ENCODE peak calls at places on chromosomes 2 and 18, in nine cellular contexts. G is Jurkat, Clone E6-1; F is transverse colon; U is neural crest cell; H is osteocyte; I is cerebellar cortex; A is fibroblast of the conjunctiva; C is left ventricle myocardium inferior; P is naive B cell. T is an unnamed sample.

GRCh38 chr2:160893581-160893980 is 266.6 kb upstream of the TANK start:
- DNase-seq in A (no peak), F (no peak), U (no peak), P (no peak), I (no peak), C (peak), H (no peak), G (no peak), T (no peak)

GRCh38 chr2:23418490-23418911 is 33.5 kb downstream of the KLHL29 start:
- DNase-seq in U (no peak), H (peak), P (no peak), C (no peak), A (peak), G (no peak), F (no peak), I (no peak), T (no peak)

GRCh38 chr2:116706381-116706780 is 1108.1 kb upstream of the DDX18 start:
- DNase-seq in A (no peak), H (no peak), P (no peak), F (no peak), C (no peak), I (no peak), G (no peak), U (no peak), T (no peak)

GRCh38 chr2:64812298-64812697 is 158.6 kb upstream of the SERTAD2 start:
- DNase-seq in I (no peak), F (no peak), G (no peak), U (no peak), H (no peak), P (no peak), C (no peak), A (no peak), T (no peak)

GRCh38 chr18:6269933-6270332 is 144.8 kb downstream of the L3MBTL4 start:
- DNase-seq in G (peak), H (no peak), U (no peak), P (no peak), A (no peak), I (no peak), C (no peak), F (no peak), T (no peak)

GRCh38 chr2:201709747-201710146 is 11.3 kb upstream of the MPP4 start:
- DNase-seq in I (no peak), G (no peak), A (no peak), F (no peak), P (no peak), C (no peak), H (no peak), U (no peak), T (no peak)

GRCh38 chr18:39241534-39241933 is 1675.9 kb upstream of the CELF4 start:
- DNase-seq in G (no peak), U (no peak), C (no peak), A (no peak), H (no peak), P (no peak), F (no peak), I (no peak), T (no peak)

GRCh38 chr2:99960724-99961566 is 181.4 kb downstream of the AFF3 start:
- DNase-seq in F (no peak), I (peak), H (no peak), P (no peak), U (no peak), A (no peak), G (no peak), C (peak), T (peak)

GRCh38 chr2:46655551-46656436 is 176.4 kb downstream of the TMEM247 start:
- DNase-seq in G (no peak), P (no peak), F (no peak), I (no peak), C (no peak), H (no peak), U (no peak), A (no peak), T (no peak)

GRCh38 chr2:112296407-112296806 is 21.0 kb downstream of the ZC3H6 start:
- DNase-seq in P (no peak), C (no peak), I (no peak), A (no peak), F (no peak), U (no peak), H (no peak), G (no peak), T (no peak)

GRCh38 chr2:143030127-143030526 is 99.1 kb upstream of the ARHGAP15 start:
- DNase-seq in A (no peak), G (no peak), H (no peak), C (no peak), I (no peak), P (peak), U (no peak), F (no peak), T (no peak)

GRCh38 chr2:188412190-188412589 is 120.5 kb downstream of the GULP1 start:
- DNase-seq in U (no peak), H (no peak), A (no peak), P (no peak), G (no peak), C (no peak), F (no peak), I (no peak), T (no peak)

GRCh38 chr18:55856679-55857078 is 268.7 kb upstream of the TCF4 start:
- DNase-seq in H (no peak), C (no peak), U (no peak), P (no peak), A (no peak), G (no peak), F (no peak), I (no peak), T (no peak)

GRCh38 chr18:7760967-7761946 is 194.1 kb downstream of the PTPRM start:
- DNase-seq in H (no peak), U (no peak), G (no peak), P (no peak), A (no peak), I (no peak), F (no peak), C (no peak), T (no peak)

GRCh38 chr2:168849610-168850009 is 40.6 kb downstream of the SPC25 start:
- DNase-seq in F (peak), G (peak), U (no peak), H (no peak), C (peak), P (no peak), I (peak), A (peak), T (peak)

GRCh38 chr2:34831096-34831495 is 1232.0 kb upstream of the FAM98A start:
- DNase-seq in G (no peak), A (no peak), F (no peak), H (no peak), I (no peak), P (no peak), C (no peak), U (no peak), T (no peak)

GRCh38 chr18:75252136-75252535 is 41.5 kb downstream of the TSHZ1 start:
- DNase-seq in A (no peak), C (no peak), F (no peak), H (no peak), P (no peak), G (no peak), U (no peak), I (no peak), T (no peak)